ENCODE peak calls at places on chromosome 7, in five cellular contexts. B is GM12878, Y is K562, W is A549, I is HepG2. V is an unnamed sample.

GRCh38 chr7:35985126-35985754 is 167.8 kb upstream of the EEPD1 start:
- DNase-seq in B (no peak), Y (peak; percentile 74), W (peak; percentile 77), I (peak; percentile 52), V (peak; percentile 67)

GRCh38 chr7:99834382-99834781 is 6.6 kb downstream of the CYP3A43 start:
- DNase-seq in B (no peak), Y (no peak), W (no peak), I (no peak), V (no peak)

GRCh38 chr7:55951637-55952351 is at the start of gene MRPS17:
- DNase-seq in B (peak; percentile 72), Y (peak; percentile 97), W (peak; percentile 92), I (peak; percentile 89), V (peak; percentile 89)

GRCh38 chr7:48525726-48526374 is 354.6 kb downstream of the ABCA13 start:
- DNase-seq in B (no peak), Y (no peak), W (no peak), I (no peak), V (no peak)

GRCh38 chr7:99293167-99293566 is 20.5 kb downstream of the MYH16 start:
- DNase-seq in B (no peak), Y (no peak), W (no peak), I (no peak), V (no peak)

GRCh38 chr7:122532406-122533269 is 166.3 kb downstream of the RNF133 start:
- DNase-seq in B (no peak), Y (peak; percentile 9), W (no peak), I (peak; percentile 4), V (peak; percentile 31)

GRCh38 chr7:2082357-2083038 is 150.2 kb downstream of the MAD1L1 start:
- DNase-seq in B (no peak), Y (no peak), W (no peak), I (no peak), V (no peak)

GRCh38 chr7:130922206-130923112 is 188.5 kb upstream of the KLF14 start:
- DNase-seq in B (no peak), Y (no peak), W (no peak), I (peak; percentile 83), V (no peak)

GRCh38 chr7:126185959-126186580 is 1066.7 kb downstream of the GRM8 start:
- DNase-seq in B (no peak), Y (no peak), W (no peak), I (no peak), V (no peak)

GRCh38 chr7:18212788-18213187 is 185.1 kb upstream of the PRPS1L1 start:
- DNase-seq in B (no peak), Y (no peak), W (no peak), I (no peak), V (no peak)

GRCh38 chr7:155458317-155459132 is 596 bp downstream of the EN2 start:
- DNase-seq in B (no peak), Y (no peak), W (no peak), I (no peak), V (no peak)

GRCh38 chr7:122549578-122549977 is 149.3 kb downstream of the RNF133 start:
- DNase-seq in B (no peak), Y (no peak), W (no peak), I (peak; percentile 68), V (no peak)

GRCh38 chr7:69883399-69883821 is 285.1 kb downstream of the AUTS2 start:
- DNase-seq in B (no peak), Y (no peak), W (no peak), I (no peak), V (no peak)

DNA sequence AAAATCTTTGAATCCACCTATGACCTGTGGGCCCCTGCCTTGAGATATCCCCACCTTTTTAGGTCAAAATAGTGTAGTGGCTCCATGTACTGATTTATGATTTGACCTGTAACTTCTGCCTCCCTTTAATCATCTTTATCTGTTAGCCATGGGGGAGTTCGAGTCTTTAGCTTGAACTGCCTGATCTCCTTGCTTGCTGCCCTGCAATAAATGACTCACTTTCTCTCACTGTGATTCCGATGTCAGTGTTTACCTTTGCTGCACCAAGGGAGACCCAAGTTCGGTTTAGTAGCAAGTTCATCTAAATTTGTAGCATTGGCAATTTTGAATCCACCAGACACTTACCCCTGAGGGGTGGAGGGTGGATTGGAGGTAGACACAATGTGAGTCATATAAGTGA is 814.6 kb upstream of the AUTS2 start:
- DNase-seq in B (no peak), Y (no peak), W (peak; percentile 51), I (no peak), V (no peak)
- TF ChIP-seq MYC in B (no peak), Y (no peak), W (no peak), I (no peak), V (no peak)

DNA sequence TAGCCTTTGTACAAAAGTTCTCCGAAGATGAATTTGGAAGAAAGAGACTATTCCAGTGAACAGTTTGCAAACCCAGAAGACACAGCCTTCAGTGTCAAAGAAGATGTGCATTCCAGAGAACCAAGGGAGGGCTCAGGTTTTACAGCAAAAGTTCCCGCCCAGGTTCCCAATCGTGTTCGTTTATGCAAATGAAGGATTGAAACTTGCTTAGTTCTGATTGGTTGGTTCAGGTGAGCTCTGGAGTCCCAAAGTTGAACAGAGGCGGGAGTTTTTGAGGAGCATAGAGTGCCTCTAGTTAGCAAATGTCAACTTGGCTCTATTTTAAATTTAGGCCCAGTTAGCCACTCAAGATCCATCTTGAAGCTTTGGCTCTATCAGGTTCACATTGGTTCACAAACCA is 51.3 kb downstream of the TMEM270 start:
- DNase-seq in B (no peak), Y (peak; percentile 27), W (no peak), I (no peak), V (no peak)
- TF ChIP-seq MYC in B (no peak), Y (no peak), W (no peak), I (no peak), V (no peak)

GRCh38 chr7:118195837-118196474 is 12.0 kb downstream of the LSM8 start:
- DNase-seq in B (no peak), Y (peak; percentile 56), W (peak; percentile 68), I (peak; percentile 61), V (peak; percentile 68)
- TF ChIP-seq MYC in B (no peak), Y (no peak), W (no peak), I (no peak), V (no peak)

GRCh38 chr7:104296266-104296665 is 32.1 kb upstream of the LHFPL3 start:
- DNase-seq in B (no peak), Y (no peak), W (no peak), I (no peak), V (no peak)

GRCh38 chr7:104299777-104300176 is 28.6 kb upstream of the LHFPL3 start:
- DNase-seq in B (no peak), Y (no peak), W (no peak), I (no peak), V (no peak)

GRCh38 chr7:104299323-104299722 is 29.1 kb upstream of the LHFPL3 start:
- DNase-seq in B (no peak), Y (no peak), W (no peak), I (no peak), V (no peak)

GRCh38 chr7:104296900-104297299 is 31.5 kb upstream of the LHFPL3 start:
- DNase-seq in B (no peak), Y (no peak), W (no peak), I (peak; percentile 7), V (no peak)
- TF ChIP-seq MYC in B (no peak), Y (no peak), W (no peak), I (no peak), V (no peak)

GRCh38 chr7:118312051-118312450 is 87.5 kb downstream of the ANKRD7 start:
- DNase-seq in B (peak; percentile 8), Y (no peak), W (peak; percentile 4), I (no peak), V (no peak)
- TF ChIP-seq MYC in B (no peak), Y (no peak), W (no peak), I (no peak), V (no peak)

DNA sequence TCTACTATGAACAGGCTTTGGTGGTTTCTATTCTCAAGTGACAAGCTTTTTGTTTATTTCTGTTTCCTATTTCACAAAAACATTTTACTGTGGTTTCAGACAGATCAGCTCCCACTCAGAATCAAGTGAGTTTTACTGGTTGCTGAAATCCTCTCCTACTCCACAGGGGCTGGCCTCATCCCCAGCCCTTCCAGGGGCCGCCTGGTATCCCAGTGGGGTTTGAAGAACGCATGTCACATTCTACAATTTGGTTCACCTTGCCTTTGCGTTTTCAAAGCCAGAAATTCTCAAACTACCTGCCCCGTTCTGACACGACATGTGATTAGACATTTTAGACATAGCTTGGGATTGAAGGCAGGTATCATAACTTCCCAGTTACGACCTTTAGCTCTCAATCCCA is 160.9 kb upstream of the AGK start:
- DNase-seq in B (no peak), Y (no peak), W (no peak), I (no peak), V (no peak)
- TF ChIP-seq MYC in B (no peak), Y (no peak), W (no peak), I (no peak), V (no peak)

DNA sequence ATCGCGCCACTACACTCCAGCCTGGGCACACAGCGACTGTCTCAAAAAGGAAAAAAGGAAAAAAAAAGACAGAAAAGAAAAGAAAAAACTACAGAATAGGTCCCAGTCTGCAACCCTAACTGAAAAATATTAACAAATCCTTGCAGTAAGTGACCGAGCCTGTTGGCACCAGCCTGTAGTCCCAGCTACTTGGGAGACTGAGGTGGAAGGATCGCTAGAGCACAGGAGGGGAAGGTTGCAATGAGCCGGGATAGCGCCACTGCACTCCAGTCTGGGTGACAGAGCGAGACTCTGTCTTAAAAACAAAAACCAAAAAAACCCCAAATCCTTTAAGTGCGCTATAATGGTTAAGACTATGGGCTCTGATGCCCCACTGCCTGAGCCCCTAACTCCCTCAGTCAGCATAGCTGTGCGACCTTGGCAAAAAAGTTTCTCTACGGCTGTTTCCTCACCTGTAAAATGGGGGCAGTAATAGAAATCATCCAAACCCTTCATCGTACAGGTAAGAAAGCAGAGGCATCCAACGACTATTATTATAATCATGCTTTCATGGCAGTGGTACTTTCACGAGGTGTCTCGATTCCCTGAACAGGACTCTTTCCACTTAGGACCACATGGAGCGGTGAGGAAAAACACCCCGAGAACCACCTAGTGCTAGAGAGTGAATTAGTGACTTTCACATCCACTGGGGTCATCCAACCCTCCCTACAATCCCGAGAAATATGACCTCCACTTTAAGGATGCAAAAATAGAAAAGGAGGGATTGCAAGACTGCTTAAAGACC is 755 bp downstream of the TOMM7 start:
- DNase-seq in B (no peak), Y (no peak), W (no peak), I (no peak), V (peak; percentile 14)
- TF ChIP-seq MYC in B (no peak), Y (peak; percentile 8), W (no peak), I (no peak), V (no peak)

GRCh38 chr7:147478751-147479150 is 1111.8 kb upstream of the C7orf33 start:
- DNase-seq in B (no peak), Y (no peak), W (no peak), I (no peak), V (no peak)

GRCh38 chr7:147472556-147472955 is 1118.0 kb upstream of the C7orf33 start:
- DNase-seq in B (no peak), Y (no peak), W (no peak), I (no peak), V (no peak)

GRCh38 chr7:147474862-147475261 is 1115.7 kb upstream of the C7orf33 start:
- DNase-seq in B (no peak), Y (no peak), W (no peak), I (no peak), V (no peak)

DNA sequence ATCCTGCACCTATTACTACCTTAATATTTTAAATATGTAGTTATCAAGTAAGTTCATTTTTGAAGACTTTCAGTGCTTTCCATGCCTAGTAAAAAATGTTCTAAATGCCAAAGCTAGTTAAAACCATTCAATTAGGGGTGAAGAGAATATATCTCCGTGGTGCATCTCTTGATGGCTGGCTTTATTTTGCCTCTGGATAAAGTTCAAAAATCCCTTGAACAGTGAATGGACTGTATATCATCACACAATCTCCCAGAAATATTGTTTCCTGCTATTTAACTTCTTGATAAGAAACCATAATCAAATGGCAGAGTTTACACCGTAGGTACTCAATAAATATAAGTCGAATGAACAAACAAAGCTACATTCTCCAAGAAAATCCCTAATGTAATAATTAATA is 1113.0 kb upstream of the C7orf33 start:
- DNase-seq in B (no peak), Y (no peak), W (no peak), I (no peak), V (no peak)
- TF ChIP-seq MYC in B (no peak), Y (no peak), W (no peak), I (no peak), V (no peak)

V was measured in endothelial cell of umbilical vein.